ENCODE peak calls at places on chromosomes 6 and 20, in six cellular contexts. W is IMR-90, D is neuronal stem cell, L is H1, A is mesenchymal stem cell, Y is trophoblast cell. T is an unnamed sample.

GRCh38 chr6:109672827-109673226 is 18.2 kb downstream of the AK9 start:
- DNase-seq in W (no peak), D (no peak), L (no peak), A (no peak), Y (no peak), T (no peak)

GRCh38 chr6:105324386-105325000 is 78.4 kb downstream of the PREP start:
- DNase-seq in W (no peak), D (no peak), L (no peak), A (no peak), Y (no peak), T (no peak)

GRCh38 chr6:113830140-113830539 is 27.0 kb upstream of the MARCKS start:
- DNase-seq in W (no peak), D (no peak), L (no peak), A (no peak), Y (no peak), T (no peak)

GRCh38 chr20:21505161-21505809 is 8.6 kb downstream of the NKX2-2 start:
- DNase-seq in W (peak; percentile 22), D (peak; percentile 78), L (peak; percentile 100), A (peak; percentile 30), Y (peak; percentile 71), T (peak; percentile 74)

GRCh38 chr6:89221109-89221508 is 4.0 kb upstream of the GABRR1 start:
- DNase-seq in W (no peak), D (no peak), L (no peak), A (no peak), Y (no peak), T (no peak)

GRCh38 chr6:154567695-154568220 is 57.3 kb upstream of the CNKSR3 start:
- DNase-seq in W (no peak), D (no peak), L (no peak), A (no peak), Y (no peak), T (no peak)

GRCh38 chr6:143803769-143804540 is 39.2 kb upstream of the LTV1 start:
- DNase-seq in W (no peak), D (no peak), L (no peak), A (peak; percentile 45), Y (no peak), T (peak; percentile 82)

GRCh38 chr6:74577619-74578018 is 628.2 kb downstream of the COL12A1 start:
- DNase-seq in W (no peak), D (no peak), L (no peak), A (no peak), Y (no peak), T (no peak)

GRCh38 chr6:5061152-5061551 is 24.0 kb upstream of the PPP1R3G start:
- DNase-seq in W (no peak), D (no peak), L (no peak), A (no peak), Y (no peak), T (no peak)

GRCh38 chr6:150492507-150492906 is 107.2 kb upstream of the PLEKHG1 start:
- DNase-seq in W (no peak), D (no peak), L (no peak), A (no peak), Y (no peak), T (no peak)

GRCh38 chr6:12941422-12941821 is 224.9 kb downstream of the PHACTR1 start:
- DNase-seq in W (no peak), D (no peak), L (no peak), A (peak; percentile 73), Y (no peak), T (peak; percentile 3)

GRCh38 chr6:55943329-55943728 is 67.9 kb upstream of the BMP5 start:
- DNase-seq in W (peak; percentile 59), D (no peak), L (no peak), A (peak; percentile 36), Y (peak; percentile 70), T (no peak)

GRCh38 chr20:47785321-47785899 is at the start of gene SULF2:
- DNase-seq in W (no peak), D (peak; percentile 35), L (peak; percentile 60), A (peak; percentile 18), Y (no peak), T (peak; percentile 42)

GRCh38 chr20:51331466-51331865 is 211.1 kb downstream of the NFATC2 start:
- DNase-seq in W (peak; percentile 46), D (no peak), L (no peak), A (no peak), Y (no peak), T (no peak)

GRCh38 chr6:150541587-150541986 is 58.1 kb upstream of the PLEKHG1 start:
- DNase-seq in W (no peak), D (no peak), L (no peak), A (no peak), Y (no peak), T (no peak)

GRCh38 chr6:37638414-37639079 is 59.1 kb downstream of the MDGA1 start:
- DNase-seq in W (no peak), D (no peak), L (no peak), A (peak; percentile 32), Y (no peak), T (no peak)

GRCh38 chr20:17910828-17911294 is 57.7 kb downstream of the SNX5 start:
- DNase-seq in W (peak; percentile 81), D (no peak), L (no peak), A (peak; percentile 92), Y (peak; percentile 62), T (peak; percentile 67)

GRCh38 chr6:124090491-124090890 is 286.8 kb downstream of the NKAIN2 start:
- DNase-seq in W (no peak), D (no peak), L (no peak), A (no peak), Y (no peak), T (no peak)

GRCh38 chr6:81996414-81996813 is 243.9 kb upstream of the TENT5A start:
- DNase-seq in W (peak; percentile 85), D (no peak), L (no peak), A (peak; percentile 68), Y (peak; percentile 68), T (no peak)

GRCh38 chr20:45779011-45779915 is 12.4 kb downstream of the WFDC3 start:
- DNase-seq in W (peak; percentile 100), D (no peak), L (no peak), A (peak; percentile 98), Y (peak; percentile 95), T (no peak)

GRCh38 chr20:54340667-54341081 is 132.8 kb downstream of the PFDN4 start:
- DNase-seq in W (peak; percentile 84), D (no peak), L (no peak), A (no peak), Y (no peak), T (no peak)

GRCh38 chr6:747921-748320 is 55.0 kb upstream of the EXOC2 start:
- DNase-seq in W (no peak), D (no peak), L (no peak), A (no peak), Y (no peak), T (no peak)

GRCh38 chr6:118886641-118887040 is 7.3 kb upstream of the ASF1A start:
- DNase-seq in W (no peak), D (no peak), L (no peak), A (no peak), Y (no peak), T (no peak)

DNA sequence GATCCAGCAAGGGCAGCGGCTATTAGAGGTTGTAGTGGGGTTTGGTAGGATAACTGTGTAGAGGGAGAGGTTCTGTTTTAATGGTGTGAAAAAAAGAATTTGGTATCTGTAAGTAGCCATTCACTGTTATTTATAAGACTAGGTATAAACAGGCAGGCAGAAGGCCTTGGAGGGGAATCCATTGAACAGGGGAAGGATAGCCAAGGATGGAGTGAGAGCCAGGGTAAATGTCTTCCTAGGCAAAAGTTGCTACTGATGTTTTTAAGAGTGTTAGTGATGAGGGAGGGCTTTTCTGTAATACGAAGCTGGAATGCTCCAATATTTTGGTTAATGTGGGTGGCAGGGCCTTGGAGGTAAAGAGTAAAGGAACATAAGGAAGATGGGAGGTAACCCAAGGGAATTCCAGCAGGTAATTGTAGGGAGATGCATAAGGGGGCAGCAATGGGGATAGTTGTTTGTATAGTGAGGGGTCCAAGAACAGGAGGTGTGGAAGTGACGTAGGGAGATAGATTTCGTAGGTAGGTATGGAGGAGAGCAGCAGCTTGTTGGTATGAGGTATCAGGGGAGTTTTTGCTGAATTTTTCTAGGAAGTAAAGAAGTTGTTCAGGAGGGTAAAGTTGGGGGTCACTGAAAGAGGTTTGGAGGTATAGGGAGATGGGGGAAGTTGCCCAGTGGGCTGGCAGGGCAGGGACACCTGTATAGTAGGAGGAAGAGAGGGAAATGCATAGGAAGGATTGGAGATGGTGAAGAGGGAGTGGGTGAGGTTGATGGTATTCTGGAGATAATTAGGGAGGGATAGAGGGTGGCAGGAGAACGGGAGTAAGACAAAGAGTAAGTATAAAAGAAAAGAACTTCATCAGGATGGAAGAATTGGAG is 752.4 kb upstream of the ADGRB3 start:
- DNase-seq in W (no peak), D (no peak), L (no peak), A (no peak), Y (no peak), T (no peak)
- H3K4me3 ChIP-seq in W (no peak overlapping the region), D (no peak overlapping the region), L (no peak overlapping the region), A (no peak overlapping the region), Y (no peak overlapping the region), T (no peak overlapping the region)

GRCh38 chr6:110895907-110896608 is 21.5 kb downstream of the AMD1 start:
- DNase-seq in W (no peak), D (no peak), L (no peak), A (no peak), Y (no peak), T (no peak)

GRCh38 chr6:110902091-110902490 is 27.5 kb downstream of the AMD1 start:
- DNase-seq in W (no peak), D (no peak), L (no peak), A (no peak), Y (peak; percentile 59), T (no peak)

GRCh38 chr6:110897433-110897832 is 22.8 kb downstream of the AMD1 start:
- DNase-seq in W (peak; percentile 47), D (no peak), L (no peak), A (no peak), Y (no peak), T (no peak)

GRCh38 chr6:110898111-110898510 is 23.5 kb downstream of the AMD1 start:
- DNase-seq in W (no peak), D (no peak), L (no peak), A (no peak), Y (no peak), T (no peak)

GRCh38 chr6:110900028-110900598 is 25.5 kb downstream of the AMD1 start:
- DNase-seq in W (no peak), D (no peak), L (no peak), A (no peak), Y (no peak), T (no peak)
- H3K27ac ChIP-seq in W (no peak overlapping the region), D (no peak overlapping the region), L (no peak overlapping the region), A (no peak overlapping the region), Y (no peak overlapping the region), T (no peak overlapping the region)

GRCh38 chr6:42564496-42564890 is 664 bp downstream of the UBR2 start:
- DNase-seq in W (no peak), D (no peak), L (no peak), A (peak; percentile 81), Y (peak; percentile 47), T (no peak)

GRCh38 chr6:42561986-42562385 is 1.8 kb upstream of the UBR2 start:
- DNase-seq in W (no peak), D (no peak), L (no peak), A (no peak), Y (no peak), T (no peak)

GRCh38 chr6:42566614-42567208 is 2.9 kb downstream of the UBR2 start:
- DNase-seq in W (no peak), D (no peak), L (no peak), A (no peak), Y (no peak), T (no peak)

GRCh38 chr6:42562788-42563187 is 1.0 kb upstream of the UBR2 start:
- DNase-seq in W (no peak), D (no peak), L (no peak), A (no peak), Y (no peak), T (no peak)

GRCh38 chr6:42563697-42564495 is at the start of gene UBR2:
- DNase-seq in W (peak; percentile 99), D (peak; percentile 96), L (peak; percentile 89), A (peak; percentile 99), Y (peak; percentile 99), T (peak; percentile 100)
- H3K18ac ChIP-seq in W (peak within 1 kb of the TSS; percentile 65), D (peak within 1 kb of the TSS; percentile 90), L (peak within 1 kb of the TSS; percentile 87), A (peak within 1 kb of the TSS; percentile 95), Y (peak within 1 kb of the TSS; percentile 4), T (peak within 1 kb of the TSS; percentile 21)

GRCh38 chr6:147207851-147208754 is 3.9 kb downstream of the STXBP5 start:
- DNase-seq in W (peak; percentile 28), D (no peak), L (no peak), A (no peak), Y (no peak), T (no peak)
- H3K4me3 ChIP-seq in W (no peak overlapping the region), D (no peak overlapping the region), L (no peak overlapping the region), A (no peak overlapping the region), Y (no peak overlapping the region), T (no peak overlapping the region)